ENCODE peak calls at places on chromosomes 5 and 9, in six cellular contexts. P is CD4-positive, alpha-beta T cell; Z is adipocyte; H is breast epithelium; L is HCT116; D is cardiac muscle cell. Q is an unnamed sample.

GRCh38 chr5:9082996-9083395 is 462.9 kb downstream of the SEMA5A start:
- DNase-seq in P (no peak), Z (no peak), H (no peak), L (no peak), D (peak; percentile 19), Q (no peak)

GRCh38 chr5:10913846-10914245 is 152.8 kb upstream of the DAP start:
- DNase-seq in P (no peak), Z (peak; percentile 72), H (no peak), L (no peak), D (peak; percentile 3), Q (no peak)

GRCh38 chr5:75412111-75412990 is 75.3 kb downstream of the HMGCR start:
- DNase-seq in P (no peak), Z (peak; percentile 69), H (no peak), L (no peak), D (peak; percentile 7), Q (no peak)

GRCh38 chr5:57106661-57107060 is 67.2 kb upstream of the GPBP1 start:
- DNase-seq in P (no peak), Z (no peak), H (no peak), L (no peak), D (no peak), Q (no peak)

GRCh38 chr5:149221326-149221725 is 50.3 kb upstream of the AFAP1L1 start:
- DNase-seq in P (no peak), Z (peak; percentile 41), H (no peak), L (no peak), D (peak; percentile 42), Q (no peak)

GRCh38 chr5:5886812-5887486 is 464.5 kb downstream of the ICE1 start:
- DNase-seq in P (peak; percentile 6), Z (no peak), H (no peak), L (no peak), D (no peak), Q (peak; percentile 12)

GRCh38 chr5:143889986-143890385 is 78.0 kb downstream of the HMHB1 start:
- DNase-seq in P (no peak), Z (peak; percentile 95), H (no peak), L (no peak), D (peak; percentile 72), Q (no peak)

GRCh38 chr9:34328500-34328982 is 527 bp downstream of the KIF24 start:
- DNase-seq in P (no peak), Z (no peak), H (no peak), L (no peak), D (peak; percentile 44), Q (no peak)

GRCh38 chr9:108837530-108837929 is 18.3 kb downstream of the ACTL7B start:
- DNase-seq in P (no peak), Z (no peak), H (no peak), L (no peak), D (no peak), Q (no peak)

GRCh38 chr9:137969685-137970084 is 92.1 kb downstream of the CACNA1B start:
- DNase-seq in P (no peak), Z (no peak), H (no peak), L (no peak), D (no peak), Q (no peak)

GRCh38 chr9:137969008-137969407 is 91.4 kb downstream of the CACNA1B start:
- DNase-seq in P (no peak), Z (no peak), H (no peak), L (no peak), D (no peak), Q (no peak)

GRCh38 chr9:137968235-137968634 is 90.7 kb downstream of the CACNA1B start:
- DNase-seq in P (no peak), Z (no peak), H (no peak), L (no peak), D (no peak), Q (no peak)

GRCh38 chr9:137965177-137965795 is 87.7 kb downstream of the CACNA1B start:
- DNase-seq in P (no peak), Z (no peak), H (no peak), L (no peak), D (no peak), Q (no peak)

DNA sequence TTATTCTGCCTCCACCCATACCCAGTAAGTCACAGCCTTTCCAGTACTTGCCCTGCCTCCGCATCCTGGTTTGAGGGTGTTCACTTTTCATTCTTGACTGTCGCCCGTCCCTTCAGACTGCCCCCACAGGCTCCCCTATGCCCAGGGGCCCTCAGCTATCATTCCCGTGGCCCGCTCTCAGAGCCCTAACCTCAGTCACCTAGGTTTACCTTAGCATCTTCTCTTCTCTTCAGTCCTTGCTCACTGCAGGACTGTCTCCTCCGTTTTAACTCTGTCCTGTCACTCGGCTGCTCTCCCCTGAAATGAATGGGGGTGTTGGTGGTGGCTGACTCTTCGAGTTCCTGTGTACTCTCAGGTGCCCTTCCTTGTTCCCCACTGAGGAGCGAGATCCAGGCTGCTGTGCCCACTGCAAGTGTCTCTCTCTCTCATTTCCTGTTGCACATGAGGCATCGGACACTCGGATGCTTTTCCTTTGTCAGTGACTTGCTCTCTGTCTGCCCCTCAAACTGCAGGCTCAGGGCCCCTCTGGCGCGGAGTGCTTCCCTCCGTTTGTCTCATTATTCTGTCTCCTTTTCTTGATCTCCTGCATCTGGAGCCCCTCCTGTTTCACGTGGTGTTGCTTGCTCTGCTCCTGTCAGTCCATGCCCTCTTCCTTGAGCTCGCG is 89.8 kb downstream of the CACNA1B start:
- DNase-seq in P (no peak), Z (no peak), H (no peak), L (no peak), D (no peak), Q (no peak)
- H3K9me3 ChIP-seq in P (no peaks in the 10 kb centered on the region), Z (peaks cover 10% of the 10 kb centered on the region), H (no peaks in the 10 kb centered on the region), L (no peaks in the 10 kb centered on the region), D (no peaks in the 10 kb centered on the region), Q (no peaks in the 10 kb centered on the region)

DNA sequence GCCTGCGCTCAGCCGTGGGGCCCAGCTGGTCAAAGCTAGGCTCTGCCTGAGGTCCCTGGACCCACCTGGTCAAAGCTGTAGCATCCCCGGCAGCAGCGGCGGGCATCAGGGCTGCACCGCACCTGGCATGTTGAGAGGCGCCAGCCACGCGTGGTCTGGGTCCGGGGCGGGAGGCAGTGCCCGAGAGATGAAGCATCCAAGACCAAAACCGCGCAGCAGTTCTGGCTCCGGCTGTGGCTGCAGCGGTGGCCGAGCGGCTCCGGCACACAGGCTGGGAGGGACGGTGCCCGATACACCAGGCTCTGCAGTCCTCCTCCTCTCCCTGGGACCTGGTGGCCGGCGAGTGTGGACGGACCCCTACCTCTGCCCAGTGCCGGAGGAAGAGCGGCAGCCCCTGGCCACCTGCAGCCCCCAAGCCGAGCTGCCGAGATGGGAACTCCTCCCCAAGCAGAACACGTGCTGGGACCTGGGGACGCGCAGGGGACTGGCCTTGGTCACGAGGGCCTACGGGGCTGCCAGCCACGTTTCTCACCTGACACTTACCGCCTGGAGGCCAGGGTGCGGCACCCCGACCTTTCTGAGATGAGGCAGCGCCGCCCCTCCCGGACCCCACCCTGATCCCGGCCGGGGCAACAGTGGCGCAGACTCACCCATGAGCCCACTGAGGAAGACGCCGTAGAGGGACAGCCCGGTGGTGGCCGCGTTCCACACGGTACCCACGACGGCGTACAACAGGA is 33.0 kb downstream of the SLC9A3 start:
- DNase-seq in P (no peak), Z (no peak), H (no peak), L (no peak), D (no peak), Q (no peak)
- H3K9me3 ChIP-seq in P (no peaks in the 10 kb centered on the region), Z (no peaks in the 10 kb centered on the region), H (no peaks in the 10 kb centered on the region), L (no peaks in the 10 kb centered on the region), D (no peaks in the 10 kb centered on the region), Q (no peaks in the 10 kb centered on the region)

DNA sequence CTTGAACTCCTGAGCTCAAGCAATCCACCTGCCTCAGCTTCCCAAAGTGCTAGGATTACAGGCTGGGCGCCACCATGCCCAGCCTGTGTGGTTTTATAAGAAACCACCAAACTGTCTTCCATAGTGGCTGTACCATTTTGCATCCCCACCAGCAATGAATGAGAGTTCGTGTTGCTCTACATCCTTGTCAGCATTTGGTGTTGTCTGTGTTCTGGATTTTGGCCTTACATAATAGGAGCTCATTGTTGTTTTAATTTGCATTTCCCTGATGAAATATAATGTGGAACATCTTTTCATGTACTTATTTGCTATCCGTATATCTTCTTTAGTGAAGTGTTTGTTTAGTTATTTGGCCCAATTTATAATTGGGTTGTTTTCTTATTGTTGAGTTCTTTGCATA is 29.8 kb downstream of the PHF2 start:
- DNase-seq in P (no peak), Z (no peak), H (no peak), L (no peak), D (no peak), Q (no peak)
- H3K9me3 ChIP-seq in P (peaks cover 22% of the 10 kb centered on the region), Z (peaks cover 19% of the 10 kb centered on the region), H (peaks cover 6% of the 10 kb centered on the region), L (peaks cover 3% of the 10 kb centered on the region), D (no peaks in the 10 kb centered on the region), Q (no peaks in the 10 kb centered on the region)

GRCh38 chr9:8221462-8221861 is 421.9 kb upstream of the DMAC1 start:
- DNase-seq in P (no peak), Z (no peak), H (no peak), L (no peak), D (no peak), Q (no peak)

GRCh38 chr9:8223861-8224260 is 424.3 kb upstream of the DMAC1 start:
- DNase-seq in P (no peak), Z (no peak), H (no peak), L (no peak), D (no peak), Q (no peak)

DNA sequence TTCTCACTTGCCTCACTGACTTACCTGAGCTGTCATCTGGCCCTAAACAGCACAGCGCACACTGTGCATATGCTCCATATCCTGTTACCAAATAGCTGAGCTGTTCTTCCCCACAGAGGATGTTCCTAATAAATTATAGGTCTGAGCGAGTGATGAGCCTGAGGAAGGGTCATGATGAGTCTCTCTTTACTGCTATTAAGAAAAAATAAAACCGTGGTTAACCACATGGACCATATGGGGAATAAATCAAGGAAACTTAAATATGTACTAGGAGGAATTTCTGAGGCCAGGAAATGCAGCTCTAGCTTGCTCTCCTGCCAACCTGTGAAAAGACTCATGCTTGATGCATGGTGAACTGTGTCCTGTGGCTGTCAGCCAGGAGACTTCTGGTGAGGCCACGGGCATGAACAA is 424.8 kb upstream of the DMAC1 start:
- DNase-seq in P (no peak), Z (no peak), H (no peak), L (no peak), D (no peak), Q (no peak)
- H3K9me3 ChIP-seq in P (no peaks in the 10 kb centered on the region), Z (no peaks in the 10 kb centered on the region), H (no peaks in the 10 kb centered on the region), L (peaks cover 5% of the 10 kb centered on the region), D (no peaks in the 10 kb centered on the region), Q (no peaks in the 10 kb centered on the region)

Q was measured in T-helper 17 cell.